ENCODE peak calls at places on chromosomes 4 and X, in eight cellular contexts. One of them, this sample, is unnamed.
A peak's percentile ranks its signal among the peaks of the same experiment; 100 is the strongest.

GRCh38 chr4:113987382-113987930 is 8.0 kb upstream of the ARSJ start:
- DNase-seq in aorta: no peak
- DNase-seq in HepG2: no peak
- DNase-seq in CD8-positive, alpha-beta T cell: no peak
- DNase-seq in tibial nerve: no peak
- DNase-seq in CD4-positive, CD25-positive, alpha-beta regulatory T cell: no peak
- DNase-seq in HCT116: no peak
- DNase-seq in tibial artery: no peak
- DNase-seq in this sample: no peak

GRCh38 chr4:118279920-118280432 is 72.8 kb downstream of the PRSS12 start:
- DNase-seq in tibial artery: no peak
- DNase-seq in aorta: no peak
- DNase-seq in CD8-positive, alpha-beta T cell: no peak
- DNase-seq in HCT116: no peak
- DNase-seq in HepG2: no peak
- DNase-seq in tibial nerve: no peak
- DNase-seq in CD4-positive, CD25-positive, alpha-beta regulatory T cell: no peak
- DNase-seq in this sample: no peak

GRCh38 chr4:112704991-112705845 is 68.3 kb downstream of the LARP7 start:
- DNase-seq in aorta: peak; percentile 62
- DNase-seq in HCT116: peak; percentile 8
- DNase-seq in tibial nerve: peak; percentile 19
- DNase-seq in CD4-positive, CD25-positive, alpha-beta regulatory T cell: no peak
- DNase-seq in tibial artery: peak; percentile 28
- DNase-seq in HepG2: peak; percentile 8
- DNase-seq in CD8-positive, alpha-beta T cell: no peak
- DNase-seq in this sample: no peak

GRCh38 chrX:151240237-151240636 is 63.9 kb downstream of the GPR50 start:
- DNase-seq in CD8-positive, alpha-beta T cell: no peak
- DNase-seq in tibial artery: no peak
- DNase-seq in tibial nerve: no peak
- DNase-seq in CD4-positive, CD25-positive, alpha-beta regulatory T cell: no peak
- DNase-seq in HCT116: no peak
- DNase-seq in aorta: no peak
- DNase-seq in HepG2: no peak
- DNase-seq in this sample: no peak

GRCh38 chr4:787561-787981 is 38.4 kb downstream of the CPLX1 start:
- DNase-seq in aorta: peak; percentile 41
- DNase-seq in CD8-positive, alpha-beta T cell: no peak
- DNase-seq in tibial nerve: no peak
- DNase-seq in HepG2: no peak
- DNase-seq in CD4-positive, CD25-positive, alpha-beta regulatory T cell: no peak
- DNase-seq in tibial artery: no peak
- DNase-seq in HCT116: no peak
- DNase-seq in this sample: no peak

GRCh38 chr4:105352826-105353225 is 121.0 kb downstream of the PPA2 start:
- DNase-seq in CD4-positive, CD25-positive, alpha-beta regulatory T cell: peak; percentile 33
- DNase-seq in aorta: no peak
- DNase-seq in HCT116: no peak
- DNase-seq in tibial artery: no peak
- DNase-seq in HepG2: no peak
- DNase-seq in tibial nerve: no peak
- DNase-seq in CD8-positive, alpha-beta T cell: no peak
- DNase-seq in this sample: no peak

GRCh38 chr4:67546971-67547370 is 1.7 kb upstream of the CENPC start:
- DNase-seq in HCT116: no peak
- DNase-seq in tibial artery: no peak
- DNase-seq in HepG2: no peak
- DNase-seq in aorta: no peak
- DNase-seq in CD4-positive, CD25-positive, alpha-beta regulatory T cell: no peak
- DNase-seq in tibial nerve: no peak
- DNase-seq in CD8-positive, alpha-beta T cell: no peak
- DNase-seq in this sample: no peak

GRCh38 chr4:138972956-138973819 is 42.4 kb upstream of the NOCT start:
- DNase-seq in tibial nerve: no peak
- DNase-seq in tibial artery: no peak
- DNase-seq in HCT116: no peak
- DNase-seq in HepG2: no peak
- DNase-seq in CD8-positive, alpha-beta T cell: no peak
- DNase-seq in CD4-positive, CD25-positive, alpha-beta regulatory T cell: no peak
- DNase-seq in aorta: no peak
- DNase-seq in this sample: no peak

GRCh38 chrX:38880460-38880859 is 79.2 kb downstream of the MID1IP1 start:
- DNase-seq in tibial artery: no peak
- DNase-seq in HCT116: no peak
- DNase-seq in CD8-positive, alpha-beta T cell: no peak
- DNase-seq in aorta: no peak
- DNase-seq in HepG2: peak; percentile 2
- DNase-seq in tibial nerve: no peak
- DNase-seq in CD4-positive, CD25-positive, alpha-beta regulatory T cell: no peak
- DNase-seq in this sample: no peak

GRCh38 chr4:71692198-71692597 is 91.7 kb downstream of the GC start:
- DNase-seq in HCT116: no peak
- DNase-seq in CD8-positive, alpha-beta T cell: no peak
- DNase-seq in tibial nerve: no peak
- DNase-seq in HepG2: no peak
- DNase-seq in CD4-positive, CD25-positive, alpha-beta regulatory T cell: no peak
- DNase-seq in aorta: no peak
- DNase-seq in tibial artery: no peak
- DNase-seq in this sample: no peak

GRCh38 chr4:6688879-6689505 is 4.7 kb upstream of the S100P start:
- DNase-seq in HCT116: peak; percentile 75
- DNase-seq in tibial nerve: peak; percentile 48
- DNase-seq in CD8-positive, alpha-beta T cell: peak; percentile 77
- DNase-seq in HepG2: peak; percentile 91
- DNase-seq in tibial artery: no peak
- DNase-seq in CD4-positive, CD25-positive, alpha-beta regulatory T cell: peak; percentile 79
- DNase-seq in aorta: peak; percentile 66
- DNase-seq in this sample: no peak

GRCh38 chrX:22141061-22141460 is 108.9 kb downstream of the PHEX start:
- DNase-seq in tibial artery: no peak
- DNase-seq in HCT116: no peak
- DNase-seq in aorta: no peak
- DNase-seq in CD4-positive, CD25-positive, alpha-beta regulatory T cell: no peak
- DNase-seq in CD8-positive, alpha-beta T cell: no peak
- DNase-seq in HepG2: no peak
- DNase-seq in tibial nerve: no peak
- DNase-seq in this sample: no peak

GRCh38 chrX:22134681-22135080 is 102.6 kb downstream of the PHEX start:
- DNase-seq in CD8-positive, alpha-beta T cell: no peak
- DNase-seq in HepG2: peak; percentile 22
- DNase-seq in tibial artery: no peak
- DNase-seq in CD4-positive, CD25-positive, alpha-beta regulatory T cell: no peak
- DNase-seq in aorta: no peak
- DNase-seq in tibial nerve: no peak
- DNase-seq in HCT116: no peak
- DNase-seq in this sample: no peak

GRCh38 chrX:22136711-22137110 is 104.6 kb downstream of the PHEX start:
- DNase-seq in HepG2: no peak
- DNase-seq in tibial artery: no peak
- DNase-seq in CD8-positive, alpha-beta T cell: no peak
- DNase-seq in CD4-positive, CD25-positive, alpha-beta regulatory T cell: no peak
- DNase-seq in tibial nerve: no peak
- DNase-seq in HCT116: no peak
- DNase-seq in aorta: no peak
- DNase-seq in this sample: no peak

GRCh38 chrX:22135171-22135711 is 103.1 kb downstream of the PHEX start:
- DNase-seq in tibial nerve: no peak
- DNase-seq in tibial artery: no peak
- DNase-seq in HCT116: no peak
- DNase-seq in CD8-positive, alpha-beta T cell: no peak
- DNase-seq in CD4-positive, CD25-positive, alpha-beta regulatory T cell: no peak
- DNase-seq in aorta: no peak
- DNase-seq in HepG2: no peak
- DNase-seq in this sample: no peak

DNA sequence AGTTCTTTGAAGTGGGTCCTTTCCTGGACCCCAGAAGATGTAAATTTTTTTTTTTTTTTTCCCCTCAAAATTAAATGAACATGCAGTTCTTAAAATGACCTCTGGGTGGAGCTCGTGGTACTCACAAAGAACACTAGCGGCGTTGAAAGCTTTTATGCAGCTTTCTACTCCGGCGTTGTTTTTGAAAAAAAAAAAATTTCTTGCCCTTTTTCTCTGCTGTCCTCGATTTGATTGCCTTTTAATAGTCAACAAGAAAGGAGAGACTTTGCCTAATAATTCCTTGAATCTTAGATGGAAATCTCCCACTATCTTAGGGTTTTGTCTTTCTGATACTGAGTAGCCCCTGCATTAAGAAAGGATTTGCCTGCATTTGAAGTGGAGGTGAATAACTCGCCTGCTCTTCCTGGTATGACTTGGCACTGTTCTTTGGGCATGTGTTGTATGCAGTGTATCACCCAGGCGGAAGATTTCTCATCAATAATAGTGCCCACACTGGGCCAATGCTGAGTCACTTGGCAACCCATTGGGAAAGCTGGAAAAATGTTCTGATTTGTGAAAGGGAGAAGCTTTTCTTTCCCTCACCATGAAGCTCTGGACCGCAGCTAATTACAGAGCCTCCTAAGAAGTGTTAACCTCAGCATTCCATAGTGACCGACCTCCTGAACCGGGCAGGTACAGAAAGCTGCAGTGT is 104.0 kb downstream of the PHEX start:
- DNase-seq in aorta: no peak
- DNase-seq in HCT116: peak; percentile 16
- DNase-seq in CD8-positive, alpha-beta T cell: peak; percentile 25
- DNase-seq in tibial artery: no peak
- DNase-seq in HepG2: peak; percentile 11
- DNase-seq in CD4-positive, CD25-positive, alpha-beta regulatory T cell: peak; percentile 48
- DNase-seq in tibial nerve: peak; percentile 67
- DNase-seq in this sample: no peak
- H3K4me3 ChIP-seq in aorta: peak overlapping the region; percentile 18
- H3K4me3 ChIP-seq in HCT116: no peak overlapping the region
- H3K4me3 ChIP-seq in CD8-positive, alpha-beta T cell: no peak overlapping the region
- H3K4me3 ChIP-seq in tibial artery: no peak overlapping the region
- H3K4me3 ChIP-seq in HepG2: no peak overlapping the region
- H3K4me3 ChIP-seq in CD4-positive, CD25-positive, alpha-beta regulatory T cell: peak overlapping the region; percentile 48
- H3K4me3 ChIP-seq in tibial nerve: no peak overlapping the region
- H3K4me3 ChIP-seq in this sample: no peak overlapping the region

GRCh38 chrX:139933904-139934303 is 1.1 kb upstream of the ATP11C start:
- DNase-seq in HepG2: peak; percentile 52
- DNase-seq in tibial artery: no peak
- DNase-seq in CD8-positive, alpha-beta T cell: no peak
- DNase-seq in tibial nerve: no peak
- DNase-seq in aorta: no peak
- DNase-seq in HCT116: no peak
- DNase-seq in CD4-positive, CD25-positive, alpha-beta regulatory T cell: no peak
- DNase-seq in this sample: no peak
- H3K27ac ChIP-seq in HepG2: peak overlapping the region; percentile 93
- H3K27ac ChIP-seq in tibial artery: peak overlapping the region; percentile 98
- H3K27ac ChIP-seq in CD8-positive, alpha-beta T cell: no peak overlapping the region
- H3K27ac ChIP-seq in tibial nerve: peak overlapping the region; percentile 98
- H3K27ac ChIP-seq in aorta: no peak overlapping the region
- H3K27ac ChIP-seq in HCT116: peak overlapping the region; percentile 84
- H3K27ac ChIP-seq in CD4-positive, CD25-positive, alpha-beta regulatory T cell: no peak overlapping the region
- H3K27ac ChIP-seq in this sample: peak overlapping the region; percentile 98

DNA sequence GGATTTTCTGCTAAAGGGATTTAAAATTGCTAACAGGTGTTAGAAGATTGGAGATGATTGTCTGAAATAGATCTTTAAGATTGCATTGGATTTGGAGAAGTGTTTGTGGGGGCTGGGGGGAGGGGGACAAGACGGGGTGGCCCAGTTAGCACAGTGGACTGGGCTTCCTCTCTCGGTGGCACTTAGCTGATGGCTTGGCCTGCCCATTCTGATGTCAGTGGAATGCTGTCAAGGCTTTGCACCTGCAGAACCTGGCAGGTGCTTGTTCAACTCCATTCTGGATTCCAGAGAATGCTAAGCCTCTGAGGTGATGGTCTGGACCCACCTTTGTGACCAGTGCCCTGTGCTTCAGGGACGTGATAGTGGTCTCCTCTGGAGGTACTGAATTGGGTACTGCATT is 43.7 kb downstream of the ADD1 start:
- DNase-seq in HepG2: no peak
- DNase-seq in tibial artery: no peak
- DNase-seq in tibial nerve: no peak
- DNase-seq in CD8-positive, alpha-beta T cell: no peak
- DNase-seq in CD4-positive, CD25-positive, alpha-beta regulatory T cell: no peak
- DNase-seq in aorta: no peak
- DNase-seq in HCT116: no peak
- DNase-seq in this sample: no peak
- H3K36me3 ChIP-seq in HepG2: peaks cover 45% of the 10 kb centered on the region
- H3K36me3 ChIP-seq in tibial artery: peaks cover 52% of the 10 kb centered on the region
- H3K36me3 ChIP-seq in tibial nerve: peaks cover 9% of the 10 kb centered on the region
- H3K36me3 ChIP-seq in CD8-positive, alpha-beta T cell: peaks cover 28% of the 10 kb centered on the region
- H3K36me3 ChIP-seq in CD4-positive, CD25-positive, alpha-beta regulatory T cell: peaks cover 60% of the 10 kb centered on the region
- H3K36me3 ChIP-seq in aorta: peaks cover 6% of the 10 kb centered on the region
- H3K36me3 ChIP-seq in HCT116: peaks cover 14% of the 10 kb centered on the region
- H3K36me3 ChIP-seq in this sample: no peaks in the 10 kb centered on the region

GRCh38 chr4:101042847-101043246 is 304.5 kb downstream of the PPP3CA start:
- DNase-seq in aorta: no peak
- DNase-seq in tibial nerve: no peak
- DNase-seq in HepG2: no peak
- DNase-seq in CD8-positive, alpha-beta T cell: no peak
- DNase-seq in CD4-positive, CD25-positive, alpha-beta regulatory T cell: no peak
- DNase-seq in HCT116: no peak
- DNase-seq in tibial artery: no peak
- DNase-seq in this sample: no peak
- H3K4me3 ChIP-seq in aorta: no peak overlapping the region
- H3K4me3 ChIP-seq in tibial nerve: no peak overlapping the region
- H3K4me3 ChIP-seq in HepG2: no peak overlapping the region
- H3K4me3 ChIP-seq in CD8-positive, alpha-beta T cell: no peak overlapping the region
- H3K4me3 ChIP-seq in CD4-positive, CD25-positive, alpha-beta regulatory T cell: no peak overlapping the region
- H3K4me3 ChIP-seq in HCT116: no peak overlapping the region
- H3K4me3 ChIP-seq in tibial artery: no peak overlapping the region
- H3K4me3 ChIP-seq in this sample: no peak overlapping the region

This sample was measured in esophagus squamous epithelium.